ENCODE peak calls at places on chromosomes 6 and 20, in seven cellular contexts. G is GM12878, B is stomach, A is K562, R is sigmoid colon, V is breast epithelium, W is GM12891. X is an unnamed sample.

GRCh38 chr20:34675993-34676641 is 775 bp downstream of the PIGU start:
- DNase-seq in G (no peak), B (no peak), A (no peak), R (no peak), V (no peak), W (no peak), X (no peak)

GRCh38 chr20:36346256-36346655 is 40.1 kb downstream of the DLGAP4 start:
- DNase-seq in G (no peak), B (no peak), A (no peak), R (no peak), V (no peak), W (no peak), X (no peak)

GRCh38 chr6:54846857-54847721 is 518 bp downstream of the FAM83B start:
- DNase-seq in G (no peak), B (no peak), A (no peak), R (no peak), V (no peak), W (no peak), X (no peak)

GRCh38 chr6:144149894-144150672 is at the start of gene STX11:
- DNase-seq in G (peak), B (peak), A (peak), R (peak), V (peak), W (peak), X (peak)

GRCh38 chr6:138275976-138276375 is 57.7 kb upstream of the PBOV1 start:
- DNase-seq in G (no peak), B (no peak), A (no peak), R (no peak), V (no peak), W (no peak), X (no peak)

GRCh38 chr6:166507809-166508373 is 78.6 kb downstream of the RAMACL start:
- DNase-seq in G (no peak), B (no peak), A (no peak), R (no peak), V (no peak), W (no peak), X (no peak)

GRCh38 chr6:43926644-43927524 is 156.9 kb downstream of the VEGFA start:
- DNase-seq in G (no peak), B (peak), A (peak), R (peak), V (peak), W (no peak), X (no peak)

GRCh38 chr6:26342106-26342999 is 22.6 kb upstream of the BTN3A2 start:
- DNase-seq in G (no peak), B (no peak), A (no peak), R (no peak), V (no peak), W (no peak), X (no peak)

GRCh38 chr6:106360989-106361430 is 493 bp downstream of the CRYBG1 start:
- DNase-seq in G (no peak), B (no peak), A (peak), R (no peak), V (peak), W (peak), X (peak)

GRCh38 chr6:83514877-83515466 is 2.6 kb downstream of the PRSS35 start:
- DNase-seq in G (peak), B (no peak), A (peak), R (no peak), V (no peak), W (no peak), X (no peak)

GRCh38 chr6:80742481-80742880 is 636.0 kb downstream of the BCKDHB start:
- DNase-seq in G (no peak), B (no peak), A (peak), R (no peak), V (no peak), W (no peak), X (no peak)

GRCh38 chr6:6486595-6486994 is 101.9 kb upstream of the LY86 start:
- DNase-seq in G (no peak), B (no peak), A (no peak), R (no peak), V (no peak), W (no peak), X (no peak)

GRCh38 chr6:107173779-107174178 is 58.5 kb upstream of the BEND3 start:
- DNase-seq in G (no peak), B (no peak), A (no peak), R (no peak), V (no peak), W (no peak), X (no peak)

GRCh38 chr6:43851204-43851855 is 81.3 kb downstream of the VEGFA start:
- DNase-seq in G (no peak), B (no peak), A (no peak), R (no peak), V (no peak), W (no peak), X (no peak)

GRCh38 chr6:154166140-154166539 is 127.1 kb downstream of the OPRM1 start:
- DNase-seq in G (no peak), B (no peak), A (no peak), R (no peak), V (no peak), W (no peak), X (no peak)

GRCh38 chr6:125747589-125748533 is 1.6 kb upstream of the HEY2 start:
- DNase-seq in G (no peak), B (peak), A (peak), R (peak), V (no peak), W (no peak), X (no peak)

GRCh38 chr6:68572525-68572924 is 62.6 kb upstream of the ADGRB3 start:
- DNase-seq in G (peak), B (no peak), A (peak), R (no peak), V (no peak), W (peak), X (peak)

GRCh38 chr6:4616311-4616710 is 159.9 kb upstream of the CDYL start:
- DNase-seq in G (no peak), B (no peak), A (no peak), R (peak), V (no peak), W (no peak), X (no peak)
- TF ChIP-seq POLR2AphosphoS5 in G (no peak), B (no peak), A (no peak), R (no peak), V (no peak), W (no peak), X (no peak)

GRCh38 chr6:30196376-30196775 is 16.8 kb downstream of the TRIM26 start:
- DNase-seq in G (no peak), B (no peak), A (no peak), R (no peak), V (no peak), W (no peak), X (no peak)
- TF ChIP-seq POLR2A in G (no peak), B (no peak), A (no peak), R (no peak), V (no peak), W (no peak), X (no peak)

GRCh38 chr6:3356824-3357420 is 98.2 kb downstream of the PSMG4 start:
- DNase-seq in G (no peak), B (no peak), A (no peak), R (no peak), V (no peak), W (no peak), X (no peak)
- TF ChIP-seq POLR2AphosphoS5 in G (no peak), B (peak), A (no peak), R (no peak), V (no peak), W (no peak), X (no peak)

DNA sequence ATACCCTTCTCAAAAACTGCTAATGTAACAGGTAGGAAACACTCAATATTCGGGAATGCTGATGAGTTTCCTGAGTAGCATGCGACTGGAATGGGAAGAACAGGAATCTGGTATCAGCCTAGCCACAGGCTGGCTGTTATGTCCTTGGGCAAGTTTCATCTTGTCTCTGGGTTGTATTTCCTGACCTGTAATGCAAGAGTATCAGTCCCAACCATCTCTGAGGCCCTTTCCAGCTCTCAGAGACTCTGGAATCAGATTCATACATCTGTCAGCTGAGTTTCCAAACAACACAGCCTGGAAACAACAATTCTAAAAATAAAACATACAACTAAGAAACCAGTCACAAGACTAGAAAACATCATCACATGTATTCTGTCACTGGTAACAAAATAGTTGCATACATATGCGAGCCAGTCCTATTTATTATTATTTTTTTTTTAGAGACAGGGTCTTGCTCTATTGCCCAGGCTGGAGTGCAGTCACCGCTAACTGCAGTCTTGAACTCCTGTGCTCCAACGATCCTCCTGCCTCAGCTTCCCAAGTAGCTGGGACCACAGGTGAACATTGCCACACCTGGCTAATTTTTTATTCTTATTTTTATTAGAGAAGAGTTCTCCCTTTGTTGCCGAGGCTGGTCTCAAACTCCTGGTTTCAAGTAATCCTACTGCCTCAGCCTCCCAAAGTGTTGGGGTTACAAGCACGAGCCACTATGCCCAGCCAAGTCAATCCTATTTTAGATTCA is 16.7 kb upstream of the TFAP2A start:
- DNase-seq in G (no peak), B (no peak), A (no peak), R (no peak), V (no peak), W (no peak), X (no peak)
- TF ChIP-seq POLR2A in G (no peak), B (no peak), A (no peak), R (no peak), V (no peak), W (no peak), X (no peak)

GRCh38 chr6:123909989-123910388 is 106.3 kb downstream of the NKAIN2 start:
- DNase-seq in G (no peak), B (no peak), A (no peak), R (no peak), V (no peak), W (no peak), X (no peak)
- TF ChIP-seq POLR2AphosphoS5 in G (no peak), B (no peak), A (no peak), R (no peak), V (no peak), W (no peak), X (no peak)

GRCh38 chr6:32972353-32973143 is 4.2 kb downstream of the BRD2 start:
- DNase-seq in G (no peak), B (no peak), A (peak), R (peak), V (no peak), W (no peak), X (no peak)
- TF ChIP-seq POLR2A in G (peak), B (no peak), A (no peak), R (no peak), V (no peak), W (peak), X (peak)

DNA sequence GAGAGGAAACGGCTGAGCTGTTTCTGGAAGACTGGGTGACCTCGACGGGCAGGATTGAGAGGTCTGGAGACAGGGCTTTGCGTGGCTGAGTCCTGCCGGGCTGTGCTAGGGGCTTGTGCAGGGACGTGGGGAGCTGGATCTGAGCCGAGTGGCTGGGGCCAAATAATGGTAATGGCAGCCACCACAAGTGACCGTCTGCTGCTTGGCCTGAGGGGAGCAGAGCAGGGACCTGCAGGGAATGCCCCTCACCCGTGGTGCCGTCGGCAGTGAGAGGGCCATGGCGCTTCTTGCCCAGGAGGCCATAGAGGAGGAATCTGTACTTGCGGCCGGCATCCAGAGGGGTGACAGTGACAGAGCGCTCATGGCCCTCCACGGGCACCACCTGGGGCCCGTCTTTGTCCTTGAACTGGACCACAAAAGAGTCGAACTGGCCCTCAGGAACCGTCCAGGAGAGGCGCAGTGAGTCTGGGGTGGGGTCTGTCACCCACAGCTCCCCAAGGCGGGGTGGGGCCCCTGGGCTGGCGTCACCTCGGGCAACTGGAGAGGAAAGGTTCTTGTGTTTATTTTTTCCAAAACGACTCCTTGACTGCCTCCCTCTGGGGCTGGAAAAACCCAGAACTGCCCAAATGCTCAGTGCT is 31.8 kb downstream of the CYP21A2 start:
- DNase-seq in G (no peak), B (no peak), A (no peak), R (no peak), V (no peak), W (no peak), X (no peak)
- TF ChIP-seq POLR2AphosphoS5 in G (no peak), B (no peak), A (no peak), R (no peak), V (no peak), W (no peak), X (no peak)

DNA sequence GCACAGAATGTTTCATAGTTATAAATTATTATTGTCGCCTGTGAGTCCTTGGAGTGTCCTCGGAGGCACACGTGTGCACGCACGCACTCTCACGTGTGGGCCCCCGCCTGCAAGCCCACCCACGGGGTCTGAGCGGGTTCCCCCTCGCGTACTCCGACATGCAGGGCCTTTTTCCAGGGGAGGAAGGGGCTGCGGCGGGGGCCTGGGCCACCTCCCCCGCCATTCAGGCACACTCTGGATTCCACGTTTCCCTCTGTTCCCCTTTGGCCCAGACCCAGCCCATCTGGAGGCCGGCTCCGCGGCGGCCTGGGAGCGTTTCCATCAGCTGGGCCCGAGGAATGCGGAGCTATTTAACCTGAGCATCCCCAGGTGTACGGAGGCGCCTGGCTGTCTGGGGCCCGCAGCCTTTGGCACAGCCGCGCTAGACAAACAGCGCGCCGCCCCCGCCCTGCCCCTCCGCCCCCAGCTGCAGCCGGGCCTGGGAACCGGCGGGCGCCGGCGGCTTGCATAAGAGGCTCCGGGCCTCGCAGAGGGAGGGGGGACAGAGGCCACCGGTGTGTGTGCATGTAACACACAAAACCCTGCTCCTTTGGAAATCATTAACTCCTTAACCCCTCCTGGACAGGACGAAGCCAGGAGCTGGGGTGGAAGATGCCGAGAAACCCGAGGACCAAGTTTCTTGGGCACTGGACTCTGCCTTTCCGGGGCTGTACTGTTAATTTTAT is 3.3 kb downstream of the ID1 start:
- DNase-seq in G (no peak), B (peak), A (peak), R (peak), V (peak), W (no peak), X (no peak)
- TF ChIP-seq POLR2A in G (no peak), B (no peak), A (no peak), R (no peak), V (no peak), W (no peak), X (no peak)

DNA sequence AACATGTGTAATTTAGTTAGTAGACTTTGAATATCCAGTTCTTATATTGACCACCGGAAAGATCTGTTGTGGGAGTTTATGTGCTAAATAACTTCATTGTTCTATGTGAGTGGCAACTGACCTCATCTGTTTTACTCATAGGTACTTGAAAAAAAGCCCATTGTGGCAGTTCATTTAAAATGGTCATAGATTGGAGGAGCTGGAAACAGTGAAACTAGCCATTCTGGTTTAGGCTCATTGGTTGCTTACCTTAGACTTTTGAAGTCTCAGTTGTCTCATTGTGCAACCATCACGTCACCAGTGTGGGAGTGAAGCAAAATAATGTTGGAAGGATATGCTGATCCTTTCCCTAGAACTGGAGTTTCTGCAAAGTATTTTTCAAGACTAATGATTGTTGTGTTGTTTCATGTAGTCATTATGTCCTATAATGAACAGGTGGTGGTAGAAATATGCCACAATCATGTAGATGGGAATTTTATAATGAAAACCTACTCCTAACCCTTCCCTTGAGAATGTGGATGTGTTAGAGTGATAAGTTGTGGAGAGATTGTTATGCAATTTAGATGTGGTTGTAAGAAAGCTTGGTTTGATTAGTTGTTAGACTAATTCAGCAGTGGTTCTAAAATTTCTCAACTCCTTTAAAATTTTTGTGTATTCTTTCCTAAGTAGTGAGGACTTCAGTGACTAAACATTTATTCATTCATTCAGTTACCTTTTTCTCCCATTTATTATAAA is 18.3 kb downstream of the DSP start:
- DNase-seq in G (no peak), B (no peak), A (no peak), R (no peak), V (no peak), W (no peak), X (no peak)
- TF ChIP-seq POLR2AphosphoS5 in G (no peak), B (no peak), A (no peak), R (no peak), V (no peak), W (no peak), X (no peak)